ENCODE peak calls at places on chromosomes 2 and 18, in eight cellular contexts. H is substantia nigra, G is transverse colon, X is PC-3, C is coronary artery, S is fibroblast of lung, Z is GM23248, N is adrenal gland. E is an unnamed sample.

GRCh38 chr2:127080226-127080940 is 26.6 kb downstream of the BIN1 start:
- DNase-seq in X (no peak), N (peak), G (peak), H (no peak), S (no peak), Z (no peak), C (no peak), E (peak)

GRCh38 chr2:130316596-130316995 is 26.1 kb upstream of the IMP4 start:
- DNase-seq in G (no peak), X (no peak), Z (no peak), S (no peak), N (no peak), H (no peak), C (no peak), E (no peak)

GRCh38 chr2:181613241-181613640 is 43.7 kb downstream of the CERKL start:
- DNase-seq in S (no peak), H (no peak), G (no peak), Z (no peak), X (peak), C (no peak), N (no peak), E (no peak)

GRCh38 chr2:36680012-36680411 is 16.5 kb upstream of the VIT start:
- DNase-seq in S (peak), G (no peak), C (no peak), N (no peak), X (no peak), Z (no peak), H (no peak), E (no peak)

GRCh38 chr2:190318931-190319556 is 582 bp downstream of the HIBCH start:
- DNase-seq in C (no peak), X (no peak), S (peak), N (peak), Z (peak), H (no peak), G (peak), E (peak)

GRCh38 chr18:51134721-51135120 is 62.8 kb downstream of the MEX3C start:
- DNase-seq in N (no peak), S (no peak), Z (no peak), G (no peak), C (no peak), X (no peak), H (no peak), E (no peak)

GRCh38 chr2:46878886-46879285 is 36.7 kb downstream of the MCFD2 start:
- DNase-seq in Z (no peak), X (no peak), G (no peak), N (no peak), H (peak), C (peak), S (peak), E (no peak)

GRCh38 chr2:209496586-209496982 is 72.7 kb downstream of the MAP2 start:
- DNase-seq in X (peak), H (no peak), Z (peak), N (no peak), G (no peak), S (peak), C (no peak), E (no peak)

GRCh38 chr2:23414876-23415275 is 29.9 kb downstream of the KLHL29 start:
- DNase-seq in C (no peak), Z (peak), N (no peak), G (no peak), X (peak), S (no peak), H (no peak), E (no peak)

GRCh38 chr2:235149736-235150135 is 197.9 kb downstream of the SH3BP4 start:
- DNase-seq in G (peak), X (no peak), S (no peak), C (peak), H (no peak), Z (no peak), N (no peak), E (no peak)

GRCh38 chr18:23237524-23238151 is 102.4 kb downstream of the CABLES1 start:
- DNase-seq in N (no peak), H (no peak), G (peak), Z (peak), C (peak), S (peak), X (no peak), E (peak)
- H3K27ac ChIP-seq in N (no peak), H (peak), G (peak), Z (peak), C (peak), S (no peak), X (no peak), E (peak)

DNA sequence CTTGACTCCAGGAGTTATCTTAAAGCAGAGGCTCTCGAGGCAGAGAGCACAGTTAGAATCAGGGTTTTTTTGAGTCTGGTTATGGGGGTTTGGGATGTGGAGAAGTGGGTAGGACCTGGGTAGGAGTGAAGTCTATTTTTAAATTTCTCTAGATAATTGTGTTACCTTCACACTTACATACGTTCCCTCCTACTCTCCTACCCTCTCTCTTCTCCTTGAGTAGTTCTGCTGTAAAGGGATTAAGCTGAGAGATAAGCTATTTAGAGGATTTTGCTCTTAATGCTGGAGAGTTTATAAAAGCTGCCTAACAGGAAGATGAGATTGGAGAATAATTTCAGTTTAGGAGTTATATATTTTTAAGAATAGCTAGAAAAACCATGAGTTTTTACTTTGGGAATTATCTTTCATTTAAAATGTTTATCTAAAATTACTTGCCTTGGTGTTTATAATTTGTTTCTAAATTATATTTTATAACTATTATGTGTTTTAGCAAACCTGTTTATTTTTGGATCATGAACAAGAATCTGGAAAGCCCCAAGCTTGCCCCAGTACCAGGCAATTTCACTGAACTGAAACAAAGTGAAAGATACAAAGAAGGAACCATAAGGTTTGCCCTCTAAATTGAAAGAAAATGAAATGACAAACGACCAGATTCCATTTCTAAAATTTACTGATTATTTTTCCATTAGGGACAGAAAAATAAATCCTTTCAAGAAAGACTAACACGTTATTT is 101.4 kb downstream of the ZNF532 start:
- DNase-seq in N (no peak), C (no peak), G (no peak), Z (no peak), X (no peak), H (no peak), S (no peak), E (no peak)
- H3K27ac ChIP-seq in N (no peak), C (peak), G (peak), Z (no peak), X (no peak), H (peak), S (no peak), E (peak)

GRCh38 chr2:11342561-11343343 is 1.7 kb downstream of the ROCK2 start:
- DNase-seq in G (peak), H (no peak), N (no peak), S (peak), C (no peak), X (peak), Z (peak), E (no peak)
- H3K27ac ChIP-seq in G (peak), H (peak), N (peak), S (peak), C (peak), X (peak), Z (peak), E (peak)

GRCh38 chr2:189254268-189254883 is 74.8 kb upstream of the COL5A2 start:
- DNase-seq in G (peak), Z (peak), H (no peak), C (peak), N (no peak), X (peak), S (peak), E (peak)

GRCh38 chr2:189252991-189253680 is 73.6 kb upstream of the COL5A2 start:
- DNase-seq in X (peak), Z (peak), C (no peak), N (no peak), S (no peak), H (no peak), G (peak), E (no peak)

GRCh38 chr2:189255711-189256110 is 76.2 kb upstream of the COL5A2 start:
- DNase-seq in N (no peak), C (no peak), H (no peak), X (no peak), S (no peak), Z (no peak), G (no peak), E (no peak)

GRCh38 chr2:189249901-189250300 is 70.3 kb upstream of the COL5A2 start:
- DNase-seq in Z (no peak), G (no peak), C (no peak), H (no peak), N (no peak), S (no peak), X (no peak), E (no peak)

GRCh38 chr2:189253841-189254240 is 74.3 kb upstream of the COL5A2 start:
- DNase-seq in Z (peak), G (no peak), N (no peak), C (no peak), S (no peak), H (no peak), X (peak), E (no peak)
- H3K27ac ChIP-seq in Z (peak), G (peak), N (no peak), C (peak), S (peak), H (no peak), X (peak), E (no peak)

GRCh38 chr2:231458368-231458767 is 5.9 kb downstream of the NCL start:
- DNase-seq in S (no peak), Z (no peak), X (no peak), G (no peak), H (no peak), N (no peak), C (no peak), E (no peak)
- H3K27ac ChIP-seq in S (no peak), Z (no peak), X (no peak), G (no peak), H (no peak), N (no peak), C (no peak), E (no peak)

GRCh38 chr2:73970268-73970803 is 14.4 kb upstream of the TET3 start:
- DNase-seq in C (no peak), H (no peak), G (no peak), N (no peak), S (no peak), X (no peak), Z (no peak), E (no peak)

GRCh38 chr2:73969356-73969755 is 15.4 kb upstream of the TET3 start:
- DNase-seq in X (no peak), G (no peak), H (no peak), C (no peak), N (no peak), Z (peak), S (no peak), E (no peak)

GRCh38 chr2:73972846-73973245 is 11.9 kb upstream of the TET3 start:
- DNase-seq in N (no peak), C (no peak), S (no peak), G (no peak), X (no peak), Z (no peak), H (no peak), E (no peak)

GRCh38 chr2:73970850-73971471 is 13.7 kb upstream of the TET3 start:
- DNase-seq in H (no peak), X (no peak), C (no peak), N (peak), Z (no peak), G (peak), S (peak), E (peak)

GRCh38 chr2:73971722-73972121 is 13.0 kb upstream of the TET3 start:
- DNase-seq in G (no peak), N (no peak), Z (no peak), S (no peak), H (no peak), C (no peak), X (no peak), E (no peak)
- H3K27ac ChIP-seq in G (no peak), N (no peak), Z (no peak), S (no peak), H (no peak), C (no peak), X (no peak), E (no peak)

GRCh38 chr18:13645093-13645492 is 81.3 kb downstream of the FAM210A start:
- DNase-seq in G (no peak), C (no peak), N (no peak), Z (no peak), S (no peak), H (no peak), X (no peak), E (no peak)
- H3K27ac ChIP-seq in G (no peak), C (no peak), N (no peak), Z (no peak), S (no peak), H (peak), X (no peak), E (no peak)